ENCODE peak calls at places on chromosomes 11 and 22, in nine cellular contexts. One of them, this sample, is unnamed.
A peak's percentile ranks its signal among the peaks of the same experiment; 100 is the strongest.

GRCh38 chr22:36405671-36406070 is 17.9 kb upstream of the MYH9 start:
- DNase-seq in AG09309: no peak
- DNase-seq in heart left ventricle: peak; percentile 46
- DNase-seq in AG10803: peak; percentile 59
- DNase-seq in astrocyte: no peak
- DNase-seq in lower lobe of right lung: peak; percentile 80
- DNase-seq in mesothelial cell of epicardium: no peak
- DNase-seq in RWPE1: no peak
- DNase-seq in gastrocnemius medialis: peak; percentile 23
- DNase-seq in this sample: no peak

GRCh38 chr11:10322830-10323792 is 18.2 kb downstream of the ADM start:
- DNase-seq in lower lobe of right lung: no peak
- DNase-seq in gastrocnemius medialis: peak; percentile 49
- DNase-seq in RWPE1: peak; percentile 71
- DNase-seq in mesothelial cell of epicardium: no peak
- DNase-seq in heart left ventricle: no peak
- DNase-seq in AG10803: peak; percentile 92
- DNase-seq in AG09309: no peak
- DNase-seq in astrocyte: peak; percentile 80
- DNase-seq in this sample: no peak

GRCh38 chr11:98365185-98365584 is 655.6 kb upstream of the CNTN5 start:
- DNase-seq in gastrocnemius medialis: no peak
- DNase-seq in mesothelial cell of epicardium: no peak
- DNase-seq in heart left ventricle: no peak
- DNase-seq in lower lobe of right lung: no peak
- DNase-seq in RWPE1: peak; percentile 1
- DNase-seq in astrocyte: no peak
- DNase-seq in AG09309: no peak
- DNase-seq in AG10803: no peak
- DNase-seq in this sample: no peak

GRCh38 chr11:108873938-108874337 is 209.1 kb downstream of the DDX10 start:
- DNase-seq in heart left ventricle: no peak
- DNase-seq in AG09309: peak; percentile 59
- DNase-seq in lower lobe of right lung: no peak
- DNase-seq in gastrocnemius medialis: no peak
- DNase-seq in astrocyte: peak; percentile 64
- DNase-seq in AG10803: peak; percentile 25
- DNase-seq in mesothelial cell of epicardium: no peak
- DNase-seq in RWPE1: no peak
- DNase-seq in this sample: no peak

GRCh38 chr11:68009391-68010000 is 631 bp upstream of the ALDH3B1 start:
- DNase-seq in RWPE1: no peak
- DNase-seq in mesothelial cell of epicardium: no peak
- DNase-seq in gastrocnemius medialis: no peak
- DNase-seq in astrocyte: no peak
- DNase-seq in lower lobe of right lung: no peak
- DNase-seq in AG09309: no peak
- DNase-seq in AG10803: peak; percentile 55
- DNase-seq in heart left ventricle: no peak
- DNase-seq in this sample: no peak

GRCh38 chr11:129115652-129116585 is 76.2 kb downstream of the ARHGAP32 start:
- DNase-seq in lower lobe of right lung: no peak
- DNase-seq in AG10803: peak; percentile 69
- DNase-seq in AG09309: no peak
- DNase-seq in RWPE1: peak; percentile 3
- DNase-seq in mesothelial cell of epicardium: no peak
- DNase-seq in astrocyte: peak; percentile 73
- DNase-seq in gastrocnemius medialis: no peak
- DNase-seq in heart left ventricle: no peak
- DNase-seq in this sample: no peak

GRCh38 chr22:30208631-30209603 is 37.6 kb downstream of the LIF start:
- DNase-seq in lower lobe of right lung: no peak
- DNase-seq in mesothelial cell of epicardium: no peak
- DNase-seq in gastrocnemius medialis: peak; percentile 30
- DNase-seq in heart left ventricle: peak; percentile 88
- DNase-seq in RWPE1: no peak
- DNase-seq in AG09309: no peak
- DNase-seq in astrocyte: peak; percentile 94
- DNase-seq in AG10803: peak; percentile 82
- DNase-seq in this sample: no peak

GRCh38 chr11:109422755-109423113 is 744 bp downstream of the C11orf87 start:
- DNase-seq in lower lobe of right lung: no peak
- DNase-seq in AG09309: no peak
- DNase-seq in astrocyte: peak; percentile 36
- DNase-seq in AG10803: peak; percentile 43
- DNase-seq in gastrocnemius medialis: no peak
- DNase-seq in RWPE1: no peak
- DNase-seq in heart left ventricle: no peak
- DNase-seq in mesothelial cell of epicardium: no peak
- DNase-seq in this sample: no peak

GRCh38 chr11:67465190-67465522 is 3.9 kb downstream of the TMEM134 start:
- DNase-seq in heart left ventricle: no peak
- DNase-seq in RWPE1: no peak
- DNase-seq in lower lobe of right lung: no peak
- DNase-seq in AG09309: no peak
- DNase-seq in AG10803: no peak
- DNase-seq in mesothelial cell of epicardium: no peak
- DNase-seq in astrocyte: no peak
- DNase-seq in gastrocnemius medialis: no peak
- DNase-seq in this sample: no peak

GRCh38 chr22:26561756-26562417 is 28.0 kb downstream of the TPST2 start:
- DNase-seq in AG10803: no peak
- DNase-seq in RWPE1: no peak
- DNase-seq in lower lobe of right lung: no peak
- DNase-seq in astrocyte: no peak
- DNase-seq in gastrocnemius medialis: peak; percentile 84
- DNase-seq in AG09309: no peak
- DNase-seq in mesothelial cell of epicardium: no peak
- DNase-seq in heart left ventricle: peak; percentile 90
- DNase-seq in this sample: no peak

GRCh38 chr11:55357560-55358184 is 10.1 kb upstream of the OR4A15 start:
- DNase-seq in mesothelial cell of epicardium: no peak
- DNase-seq in lower lobe of right lung: no peak
- DNase-seq in gastrocnemius medialis: no peak
- DNase-seq in AG10803: no peak
- DNase-seq in astrocyte: no peak
- DNase-seq in heart left ventricle: no peak
- DNase-seq in AG09309: no peak
- DNase-seq in RWPE1: no peak
- DNase-seq in this sample: no peak

GRCh38 chr11:60831501-60832079 is 10.3 kb upstream of the CCDC86 start:
- DNase-seq in astrocyte: peak; percentile 30
- DNase-seq in AG10803: peak; percentile 78
- DNase-seq in heart left ventricle: no peak
- DNase-seq in lower lobe of right lung: no peak
- DNase-seq in mesothelial cell of epicardium: no peak
- DNase-seq in RWPE1: peak; percentile 42
- DNase-seq in AG09309: peak; percentile 44
- DNase-seq in gastrocnemius medialis: no peak
- DNase-seq in this sample: no peak

GRCh38 chr22:45863981-45864751 is 112.8 kb downstream of the WNT7B start:
- DNase-seq in gastrocnemius medialis: peak; percentile 35
- DNase-seq in astrocyte: peak; percentile 77
- DNase-seq in AG10803: peak; percentile 61
- DNase-seq in mesothelial cell of epicardium: no peak
- DNase-seq in AG09309: no peak
- DNase-seq in heart left ventricle: peak; percentile 57
- DNase-seq in lower lobe of right lung: peak; percentile 77
- DNase-seq in RWPE1: peak; percentile 44
- DNase-seq in this sample: peak; percentile 71

GRCh38 chr22:26792522-26792921 is 135.1 kb downstream of the MIAT start:
- DNase-seq in AG09309: no peak
- DNase-seq in lower lobe of right lung: no peak
- DNase-seq in RWPE1: no peak
- DNase-seq in gastrocnemius medialis: no peak
- DNase-seq in astrocyte: no peak
- DNase-seq in heart left ventricle: no peak
- DNase-seq in AG10803: peak; percentile 15
- DNase-seq in mesothelial cell of epicardium: no peak
- DNase-seq in this sample: no peak

GRCh38 chr11:46298699-46299424 is 21.4 kb downstream of the CREB3L1 start:
- DNase-seq in heart left ventricle: no peak
- DNase-seq in astrocyte: peak; percentile 80
- DNase-seq in gastrocnemius medialis: no peak
- DNase-seq in mesothelial cell of epicardium: no peak
- DNase-seq in AG09309: peak; percentile 54
- DNase-seq in RWPE1: peak; percentile 70
- DNase-seq in lower lobe of right lung: no peak
- DNase-seq in AG10803: peak; percentile 79
- DNase-seq in this sample: no peak

GRCh38 chr11:46295996-46296519 is 18.6 kb downstream of the CREB3L1 start:
- DNase-seq in astrocyte: no peak
- DNase-seq in AG09309: no peak
- DNase-seq in mesothelial cell of epicardium: no peak
- DNase-seq in gastrocnemius medialis: no peak
- DNase-seq in lower lobe of right lung: no peak
- DNase-seq in RWPE1: no peak
- DNase-seq in heart left ventricle: no peak
- DNase-seq in AG10803: no peak
- DNase-seq in this sample: no peak

GRCh38 chr11:46295312-46295995 is 18.0 kb downstream of the CREB3L1 start:
- DNase-seq in mesothelial cell of epicardium: peak; percentile 77
- DNase-seq in heart left ventricle: peak; percentile 87
- DNase-seq in lower lobe of right lung: peak; percentile 77
- DNase-seq in astrocyte: peak; percentile 69
- DNase-seq in AG09309: no peak
- DNase-seq in AG10803: peak; percentile 75
- DNase-seq in RWPE1: peak; percentile 86
- DNase-seq in gastrocnemius medialis: peak; percentile 66
- DNase-seq in this sample: peak; percentile 73

GRCh38 chr11:46294365-46295309 is 17.2 kb downstream of the CREB3L1 start:
- DNase-seq in gastrocnemius medialis: no peak
- DNase-seq in astrocyte: peak; percentile 97
- DNase-seq in AG09309: peak; percentile 86
- DNase-seq in AG10803: peak; percentile 98
- DNase-seq in lower lobe of right lung: no peak
- DNase-seq in heart left ventricle: peak; percentile 2
- DNase-seq in RWPE1: no peak
- DNase-seq in mesothelial cell of epicardium: peak; percentile 47
- DNase-seq in this sample: no peak

GRCh38 chr11:46296520-46297448 is 19.3 kb downstream of the CREB3L1 start:
- DNase-seq in astrocyte: peak; percentile 97
- DNase-seq in gastrocnemius medialis: no peak
- DNase-seq in heart left ventricle: peak; percentile 76
- DNase-seq in RWPE1: no peak
- DNase-seq in mesothelial cell of epicardium: peak; percentile 84
- DNase-seq in lower lobe of right lung: no peak
- DNase-seq in AG10803: peak; percentile 90
- DNase-seq in AG09309: peak; percentile 73
- DNase-seq in this sample: peak; percentile 86
- TF ChIP-seq CTCF in astrocyte: peak; percentile 64
- TF ChIP-seq CTCF in gastrocnemius medialis: no peak
- TF ChIP-seq CTCF in heart left ventricle: peak; percentile 63
- TF ChIP-seq CTCF in RWPE1: no peak
- TF ChIP-seq CTCF in mesothelial cell of epicardium: peak; percentile 60
- TF ChIP-seq CTCF in lower lobe of right lung: peak; percentile 34
- TF ChIP-seq CTCF in AG10803: peak; percentile 66
- TF ChIP-seq CTCF in AG09309: peak; percentile 73
- TF ChIP-seq CTCF in this sample: peak; percentile 79

DNA sequence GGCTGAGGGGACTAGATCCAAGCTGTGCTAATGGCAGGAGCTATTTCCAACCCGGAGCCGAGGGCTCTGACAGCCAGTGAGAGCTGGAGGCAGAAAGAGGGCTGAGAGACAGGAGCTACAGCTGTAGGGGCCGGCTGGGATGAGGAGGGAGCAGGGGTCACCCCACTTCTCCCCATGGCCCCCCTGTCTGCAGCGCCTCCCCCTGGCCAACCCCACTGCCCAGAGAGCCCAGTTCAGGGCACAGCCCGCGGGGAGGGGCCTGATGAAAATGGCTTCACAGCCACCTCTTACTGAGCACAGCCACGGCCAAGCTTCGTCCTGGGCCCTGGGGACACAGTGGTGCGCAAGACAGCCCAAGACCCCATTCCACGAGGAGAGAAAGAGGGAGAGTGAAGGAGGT is 27.9 kb downstream of the RPL3 start:
- DNase-seq in astrocyte: no peak
- DNase-seq in mesothelial cell of epicardium: no peak
- DNase-seq in heart left ventricle: no peak
- DNase-seq in AG10803: no peak
- DNase-seq in RWPE1: no peak
- DNase-seq in AG09309: no peak
- DNase-seq in lower lobe of right lung: no peak
- DNase-seq in gastrocnemius medialis: no peak
- DNase-seq in this sample: no peak
- TF ChIP-seq CTCF in astrocyte: no peak
- TF ChIP-seq CTCF in mesothelial cell of epicardium: no peak
- TF ChIP-seq CTCF in heart left ventricle: no peak
- TF ChIP-seq CTCF in AG10803: no peak
- TF ChIP-seq CTCF in RWPE1: no peak
- TF ChIP-seq CTCF in AG09309: no peak
- TF ChIP-seq CTCF in lower lobe of right lung: no peak
- TF ChIP-seq CTCF in gastrocnemius medialis: no peak
- TF ChIP-seq CTCF in this sample: no peak

DNA sequence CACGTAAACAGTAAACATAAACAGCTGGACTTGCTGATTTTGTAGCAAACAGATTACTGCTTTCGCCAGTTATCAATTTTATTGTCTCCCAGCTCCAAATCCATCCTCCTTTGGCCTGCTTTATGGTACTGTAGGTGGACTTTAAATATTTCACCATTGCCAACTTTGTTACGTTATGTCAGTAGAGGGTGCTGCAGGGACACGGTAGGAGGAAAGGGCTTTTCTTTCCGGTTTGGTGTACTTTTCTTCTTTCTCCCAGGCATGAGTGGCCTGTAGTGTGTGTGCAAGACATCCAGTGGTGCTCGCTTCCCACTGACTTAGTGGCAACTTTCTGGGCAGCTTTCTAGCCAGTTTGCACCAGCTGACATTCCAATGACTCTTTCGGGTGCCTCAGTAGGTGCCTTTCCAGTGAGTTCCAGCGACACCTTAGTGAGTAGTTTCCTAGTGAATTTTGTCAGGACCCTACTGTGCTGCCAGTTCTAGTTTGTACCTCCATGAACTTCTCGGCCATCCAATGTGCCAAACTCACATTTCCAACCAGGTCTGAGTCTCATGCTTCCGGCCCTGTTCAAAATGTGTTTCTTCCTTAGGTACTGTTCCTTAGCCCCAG is 267.6 kb upstream of the TENM4 start:
- DNase-seq in mesothelial cell of epicardium: no peak
- DNase-seq in lower lobe of right lung: no peak
- DNase-seq in gastrocnemius medialis: no peak
- DNase-seq in AG10803: peak; percentile 26
- DNase-seq in heart left ventricle: no peak
- DNase-seq in AG09309: peak; percentile 13
- DNase-seq in astrocyte: peak; percentile 13
- DNase-seq in RWPE1: peak; percentile 58
- DNase-seq in this sample: no peak
- TF ChIP-seq CTCF in mesothelial cell of epicardium: no peak
- TF ChIP-seq CTCF in lower lobe of right lung: peak; percentile 34
- TF ChIP-seq CTCF in gastrocnemius medialis: no peak
- TF ChIP-seq CTCF in AG10803: peak; percentile 52
- TF ChIP-seq CTCF in heart left ventricle: peak; percentile 22
- TF ChIP-seq CTCF in AG09309: peak; percentile 55
- TF ChIP-seq CTCF in astrocyte: peak; percentile 56
- TF ChIP-seq CTCF in RWPE1: peak; percentile 25
- TF ChIP-seq CTCF in this sample: peak; percentile 74

DNA sequence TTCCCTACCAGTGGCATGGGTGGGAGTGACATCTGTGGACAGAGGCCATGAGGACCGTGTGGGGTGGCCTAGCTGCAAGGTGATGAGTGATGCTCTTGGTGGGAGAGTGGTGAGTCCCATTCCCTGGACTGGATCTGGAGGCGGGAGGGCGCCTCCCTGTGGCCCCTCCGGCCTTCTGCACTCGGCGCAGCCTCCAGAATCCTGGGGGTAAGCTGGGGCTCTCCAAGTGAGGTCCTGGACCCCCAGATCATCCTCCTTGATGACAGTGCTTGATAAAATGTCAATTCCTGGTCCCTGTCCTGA is 32.3 kb upstream of the PRR5 start:
- DNase-seq in astrocyte: no peak
- DNase-seq in AG09309: no peak
- DNase-seq in lower lobe of right lung: no peak
- DNase-seq in heart left ventricle: no peak
- DNase-seq in gastrocnemius medialis: no peak
- DNase-seq in AG10803: peak; percentile 54
- DNase-seq in mesothelial cell of epicardium: no peak
- DNase-seq in RWPE1: no peak
- DNase-seq in this sample: no peak
- TF ChIP-seq CTCF in astrocyte: no peak
- TF ChIP-seq CTCF in AG09309: peak; percentile 71
- TF ChIP-seq CTCF in lower lobe of right lung: no peak
- TF ChIP-seq CTCF in heart left ventricle: no peak
- TF ChIP-seq CTCF in gastrocnemius medialis: no peak
- TF ChIP-seq CTCF in AG10803: peak; percentile 68
- TF ChIP-seq CTCF in mesothelial cell of epicardium: no peak
- TF ChIP-seq CTCF in RWPE1: no peak
- TF ChIP-seq CTCF in this sample: peak; percentile 53